ENCODE peak calls at places on chromosomes 12 and 14, in ten cellular contexts. X, T, S, E, F, R, U, C, K and B are unnamed samples.

GRCh38 chr12:33828326-33828725 is 194.0 kb upstream of the ALG10 start:
- DNase-seq in X (no peak), T (no peak), S (no peak), E (no peak), F (no peak), R (no peak), U (no peak), C (no peak), K (no peak), B (no peak)

GRCh38 chr14:50002926-50003212 is 110.0 kb downstream of the ARF6 start:
- DNase-seq in X (no peak), T (no peak), S (no peak), E (no peak), F (no peak), R (no peak), U (no peak), C (no peak), K (no peak), B (no peak)

GRCh38 chr14:42421377-42422078 is 814.9 kb downstream of the LRFN5 start:
- DNase-seq in X (no peak), T (peak), S (no peak), E (no peak), F (no peak), R (no peak), U (no peak), C (no peak), K (no peak), B (no peak)

GRCh38 chr12:100268835-100269564 is 2.0 kb downstream of the SCYL2 start:
- DNase-seq in X (peak), T (peak), S (no peak), E (no peak), F (no peak), R (no peak), U (no peak), C (no peak), K (no peak), B (no peak)

GRCh38 chr12:62382526-62382925 is 84.1 kb upstream of the MON2 start:
- DNase-seq in X (no peak), T (no peak), S (no peak), E (no peak), F (no peak), R (no peak), U (no peak), C (no peak), K (no peak), B (no peak)

GRCh38 chr12:75389061-75389460 is 1.8 kb upstream of the GLIPR1L2 start:
- DNase-seq in X (peak), T (peak), S (no peak), E (no peak), F (no peak), R (no peak), U (no peak), C (no peak), K (no peak), B (no peak)

GRCh38 chr14:104977008-104977680 is 1.0 kb downstream of the AHNAK2 start:
- DNase-seq in X (no peak), T (no peak), S (no peak), E (no peak), F (no peak), R (no peak), U (no peak), C (peak), K (no peak), B (no peak)

GRCh38 chr12:29066061-29066588 is 83.0 kb upstream of the FAR2 start:
- DNase-seq in X (no peak), T (peak), S (no peak), E (no peak), F (peak), R (no peak), U (no peak), C (no peak), K (no peak), B (no peak)